ENCODE peak calls at places on chromosomes 1 and 21, in ten cellular contexts. I is keratinocyte, V is mammary epithelial cell, U is heart right ventricle, Z is GM23338, D is lower lobe of right lung, X is A549, L is pancreas, M is stomach, B is Caco-2. W is an unnamed sample.
A peak's percentile ranks its signal among the peaks of the same experiment; 100 is the strongest.

GRCh38 chr1:29521846-29522580 is 285.7 kb downstream of the PTPRU start:
- DNase-seq in Z (no peak), M (peak; percentile 18), L (no peak), D (no peak), B (no peak), I (no peak), V (no peak), U (no peak), X (no peak), W (peak; percentile 5)

GRCh38 chr1:68571499-68571898 is 74.6 kb upstream of the DEPDC1 start:
- DNase-seq in B (no peak), M (no peak), Z (no peak), D (no peak), V (peak; percentile 27), U (no peak), I (no peak), X (no peak), L (no peak), W (no peak)

GRCh38 chr1:33460947-33461629 is 11.4 kb upstream of the ZSCAN20 start:
- DNase-seq in L (peak; percentile 27), V (no peak), B (no peak), X (no peak), U (peak; percentile 44), M (no peak), D (no peak), Z (no peak), I (no peak), W (no peak)

GRCh38 chr21:43269981-43270670 is 101.3 kb downstream of the CRYAA start:
- DNase-seq in Z (no peak), B (no peak), D (no peak), I (no peak), M (no peak), L (no peak), X (no peak), U (no peak), V (no peak), W (no peak)

GRCh38 chr21:43316156-43316845 is 110.6 kb downstream of the SIK1 start:
- DNase-seq in I (no peak), D (no peak), X (no peak), B (no peak), V (no peak), L (no peak), M (no peak), Z (no peak), U (peak; percentile 6), W (no peak)

GRCh38 chr21:36757246-36757645 is 58.3 kb downstream of the SIM2 start:
- DNase-seq in Z (peak; percentile 17), I (no peak), U (no peak), D (no peak), M (no peak), B (no peak), X (no peak), L (no peak), V (no peak), W (no peak)

GRCh38 chr1:167237000-167237399 is 16.3 kb downstream of the POU2F1 start:
- DNase-seq in L (no peak), B (no peak), I (no peak), V (no peak), M (no peak), X (no peak), D (no peak), U (no peak), Z (no peak), W (no peak)

GRCh38 chr1:53330819-53331218 is 2.9 kb upstream of the LRP8 start:
- DNase-seq in I (no peak), X (no peak), V (no peak), L (no peak), Z (no peak), B (no peak), D (peak; percentile 73), U (no peak), M (no peak), W (no peak)

GRCh38 chr1:109243860-109244552 is 5.3 kb upstream of the CELSR2 start:
- DNase-seq in X (no peak), D (no peak), V (no peak), I (no peak), M (peak; percentile 9), L (no peak), B (no peak), Z (no peak), U (no peak), W (no peak)

GRCh38 chr1:151611288-151611790 is 511 bp upstream of the SNX27 start:
- DNase-seq in B (peak; percentile 89), Z (no peak), U (no peak), M (peak; percentile 30), L (peak; percentile 17), V (peak; percentile 53), X (peak; percentile 55), D (peak; percentile 64), I (peak; percentile 49), W (no peak)

GRCh38 chr1:21247892-21248715 is 42.2 kb downstream of the ECE1 start:
- DNase-seq in L (no peak), U (no peak), D (no peak), M (no peak), B (no peak), X (no peak), V (no peak), Z (no peak), I (no peak), W (no peak)

GRCh38 chr1:2393471-2393877 is 1.8 kb downstream of the RER1 start:
- DNase-seq in X (no peak), L (no peak), D (no peak), I (no peak), B (no peak), M (no peak), V (no peak), Z (no peak), U (no peak), W (no peak)

GRCh38 chr21:45548711-45549491 is 6.7 kb upstream of the SLC19A1 start:
- DNase-seq in D (peak; percentile 32), M (no peak), L (peak; percentile 10), I (no peak), V (no peak), Z (no peak), B (no peak), X (no peak), U (no peak), W (no peak)

GRCh38 chr1:119947468-119947867 is 51.2 kb upstream of the ADAM30 start:
- DNase-seq in D (no peak), U (no peak), X (no peak), B (no peak), M (no peak), I (no peak), V (peak; percentile 86), Z (no peak), L (no peak), W (no peak)

GRCh38 chr1:48674641-48675040 is 102.0 kb downstream of the BEND5 start:
- DNase-seq in Z (no peak), X (no peak), I (peak; percentile 54), L (no peak), D (no peak), M (no peak), U (no peak), V (peak; percentile 78), B (no peak), W (peak; percentile 77)

GRCh38 chr21:29376556-29376955 is 77.8 kb downstream of the BACH1 start:
- DNase-seq in M (peak; percentile 33), B (peak; percentile 40), V (no peak), X (peak; percentile 42), D (peak; percentile 65), I (no peak), Z (peak; percentile 80), L (no peak), U (peak; percentile 18), W (peak; percentile 36)

GRCh38 chr1:17924578-17924977 is 169.4 kb downstream of the ACTL8 start:
- DNase-seq in I (no peak), M (no peak), V (no peak), X (no peak), L (no peak), B (no peak), U (no peak), Z (no peak), D (no peak), W (no peak)

DNA sequence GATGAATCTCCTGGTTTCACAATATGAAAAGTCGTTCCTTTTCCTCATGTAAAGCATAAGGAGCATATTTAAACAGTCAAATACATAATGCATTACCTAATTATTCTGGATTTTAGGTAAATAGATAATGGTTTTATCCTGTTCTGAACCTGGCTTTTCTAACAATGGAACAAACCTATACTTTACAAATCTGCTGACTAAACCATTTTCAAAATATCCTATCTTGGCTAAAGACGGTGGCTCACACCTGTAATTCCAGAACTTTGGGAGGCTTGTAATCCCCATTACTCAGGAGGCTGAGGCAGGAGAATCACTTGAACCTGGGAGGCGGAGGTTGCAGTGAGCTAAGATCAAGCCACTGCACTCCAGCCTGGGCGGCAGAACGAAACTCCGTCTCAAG is 2.9 kb downstream of the SMIM12 start:
- DNase-seq in Z (no peak), B (no peak), M (no peak), I (no peak), D (no peak), L (no peak), X (no peak), U (no peak), V (no peak), W (no peak)
- H3K4me1 ChIP-seq in Z (peaks cover 13% of the 10 kb centered on the region), B (peaks cover 5% of the 10 kb centered on the region), M (peaks cover 30% of the 10 kb centered on the region), I (peaks cover 17% of the 10 kb centered on the region), D (peaks cover 29% of the 10 kb centered on the region), L (peaks cover 4% of the 10 kb centered on the region), X (peaks cover 10% of the 10 kb centered on the region), U (peaks cover 34% of the 10 kb centered on the region), V (peaks cover 18% of the 10 kb centered on the region), W (peaks cover 23% of the 10 kb centered on the region)

GRCh38 chr1:156102634-156103511 is 11.6 kb upstream of the LMNA start:
- DNase-seq in I (no peak), L (no peak), D (no peak), X (no peak), V (no peak), B (no peak), M (no peak), U (no peak), Z (no peak), W (no peak)
- H3K4me1 ChIP-seq in I (peaks cover 70% of the 10 kb centered on the region), L (peaks cover 18% of the 10 kb centered on the region), D (peaks cover 65% of the 10 kb centered on the region), X (peaks cover 78% of the 10 kb centered on the region), V (peaks cover 48% of the 10 kb centered on the region), B (peaks cover 42% of the 10 kb centered on the region), M (peaks cover 54% of the 10 kb centered on the region), U (peaks cover 79% of the 10 kb centered on the region), Z (peaks cover 29% of the 10 kb centered on the region), W (peaks cover 11% of the 10 kb centered on the region)

GRCh38 chr1:228842094-228842775 is 107.0 kb downstream of the RHOU start:
- DNase-seq in B (peak; percentile 68), M (no peak), X (peak; percentile 84), Z (no peak), D (no peak), I (no peak), U (peak; percentile 20), V (peak; percentile 61), L (peak; percentile 57), W (peak; percentile 87)
- H3K4me1 ChIP-seq in B (peaks cover 40% of the 10 kb centered on the region), M (peaks cover 21% of the 10 kb centered on the region), X (peaks cover 43% of the 10 kb centered on the region), Z (peaks cover 2% of the 10 kb centered on the region), D (peaks cover 19% of the 10 kb centered on the region), I (peaks cover 11% of the 10 kb centered on the region), U (peaks cover 25% of the 10 kb centered on the region), V (peaks cover 18% of the 10 kb centered on the region), L (peaks cover 20% of the 10 kb centered on the region), W (peaks cover 25% of the 10 kb centered on the region)

DNA sequence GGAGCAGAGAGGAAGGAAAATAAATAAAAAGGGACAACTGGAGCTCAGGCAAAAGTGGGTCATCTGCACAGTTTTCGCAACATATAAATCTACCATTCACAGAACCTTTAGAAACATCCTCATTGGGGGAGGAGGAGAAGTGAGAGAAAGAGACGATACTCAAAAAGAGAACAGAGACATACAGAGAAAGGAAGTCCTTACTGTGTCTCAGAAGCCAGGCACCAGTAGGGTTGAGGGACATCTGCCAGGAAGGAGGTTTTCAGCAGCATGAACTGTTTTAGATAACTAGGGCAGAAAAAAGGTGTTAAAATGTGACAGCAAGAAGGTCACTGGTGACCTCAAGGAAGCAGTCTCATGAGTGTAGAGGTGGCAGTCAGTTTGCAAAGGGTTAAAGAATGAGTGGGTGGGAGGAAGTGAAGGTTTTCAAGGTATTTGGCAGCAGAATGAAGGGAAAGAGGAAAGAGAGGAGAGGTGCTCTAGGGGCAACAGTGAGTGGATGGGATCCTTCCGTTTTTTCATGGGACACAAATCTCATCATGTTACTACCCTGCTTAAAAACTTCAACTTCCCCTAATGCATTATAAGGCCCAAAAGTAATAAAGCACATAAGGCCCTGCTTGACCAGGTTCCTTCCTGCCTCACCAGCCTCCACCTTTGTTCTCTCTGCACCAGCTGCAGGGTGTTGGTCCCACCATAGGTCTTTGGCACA is 9.5 kb downstream of the JAK1 start:
- DNase-seq in M (no peak), Z (no peak), D (no peak), I (no peak), U (no peak), X (no peak), L (no peak), V (no peak), B (no peak), W (no peak)
- H3K4me1 ChIP-seq in M (peaks cover 62% of the 10 kb centered on the region), Z (peaks cover 20% of the 10 kb centered on the region), D (peaks cover 90% of the 10 kb centered on the region), I (peaks cover 25% of the 10 kb centered on the region), U (peaks cover 86% of the 10 kb centered on the region), X (peaks cover 88% of the 10 kb centered on the region), L (peaks cover 18% of the 10 kb centered on the region), V (peaks cover 22% of the 10 kb centered on the region), B (peaks cover 13% of the 10 kb centered on the region), W (peaks cover 18% of the 10 kb centered on the region)

W was measured in adrenal gland.